ENCODE peak calls at places on chromosomes 11 and 22, in six cellular contexts. One of them, this sample, is unnamed.

GRCh38 chr11:19561011-19561410 is 151.6 kb upstream of the NAV2 start:
- DNase-seq in gastrocnemius medialis: no peak
- DNase-seq in cardiac fibroblast: peak
- DNase-seq in stimulated activated CD4-positive, alpha-beta T cell treated with anti-CD3 and anti-CD28 coated beads, Interleukin-12 subunit alpha, Interleukin-12 subunit beta, amount 100 ng/mL, for 4 hours: no peak
- DNase-seq in right lobe of liver: no peak
- DNase-seq in NCI-H1105 treated with DMSO at 0.1 percent for 48 hours: no peak
- DNase-seq in this sample: no peak

GRCh38 chr11:117180661-117181585 is 2.4 kb downstream of the SIDT2 start:
- DNase-seq in right lobe of liver: peak
- DNase-seq in cardiac fibroblast: peak
- DNase-seq in gastrocnemius medialis: peak
- DNase-seq in stimulated activated CD4-positive, alpha-beta T cell treated with anti-CD3 and anti-CD28 coated beads, Interleukin-12 subunit alpha, Interleukin-12 subunit beta, amount 100 ng/mL, for 4 hours: peak
- DNase-seq in NCI-H1105 treated with DMSO at 0.1 percent for 48 hours: no peak
- DNase-seq in this sample: peak

GRCh38 chr22:45497268-45497667 is 5.4 kb upstream of the FBLN1 start:
- DNase-seq in right lobe of liver: no peak
- DNase-seq in cardiac fibroblast: peak
- DNase-seq in NCI-H1105 treated with DMSO at 0.1 percent for 48 hours: no peak
- DNase-seq in stimulated activated CD4-positive, alpha-beta T cell treated with anti-CD3 and anti-CD28 coated beads, Interleukin-12 subunit alpha, Interleukin-12 subunit beta, amount 100 ng/mL, for 4 hours: no peak
- DNase-seq in gastrocnemius medialis: no peak
- DNase-seq in this sample: no peak

GRCh38 chr22:43381693-43382092 is 30.1 kb upstream of the MPPED1 start:
- DNase-seq in NCI-H1105 treated with DMSO at 0.1 percent for 48 hours: no peak
- DNase-seq in cardiac fibroblast: no peak
- DNase-seq in gastrocnemius medialis: no peak
- DNase-seq in right lobe of liver: no peak
- DNase-seq in stimulated activated CD4-positive, alpha-beta T cell treated with anti-CD3 and anti-CD28 coated beads, Interleukin-12 subunit alpha, Interleukin-12 subunit beta, amount 100 ng/mL, for 4 hours: no peak
- DNase-seq in this sample: no peak

GRCh38 chr11:59556115-59556882 is 45.0 kb downstream of the OR4D9 start:
- DNase-seq in gastrocnemius medialis: peak
- DNase-seq in cardiac fibroblast: peak
- DNase-seq in NCI-H1105 treated with DMSO at 0.1 percent for 48 hours: peak
- DNase-seq in right lobe of liver: no peak
- DNase-seq in stimulated activated CD4-positive, alpha-beta T cell treated with anti-CD3 and anti-CD28 coated beads, Interleukin-12 subunit alpha, Interleukin-12 subunit beta, amount 100 ng/mL, for 4 hours: peak
- DNase-seq in this sample: no peak

GRCh38 chr11:67486481-67487195 is 3.8 kb downstream of the AIP start:
- DNase-seq in gastrocnemius medialis: no peak
- DNase-seq in cardiac fibroblast: no peak
- DNase-seq in NCI-H1105 treated with DMSO at 0.1 percent for 48 hours: no peak
- DNase-seq in right lobe of liver: no peak
- DNase-seq in stimulated activated CD4-positive, alpha-beta T cell treated with anti-CD3 and anti-CD28 coated beads, Interleukin-12 subunit alpha, Interleukin-12 subunit beta, amount 100 ng/mL, for 4 hours: no peak
- DNase-seq in this sample: no peak

GRCh38 chr11:88292156-88292844 is 45.2 kb downstream of the CTSC start:
- DNase-seq in NCI-H1105 treated with DMSO at 0.1 percent for 48 hours: peak
- DNase-seq in right lobe of liver: peak
- DNase-seq in stimulated activated CD4-positive, alpha-beta T cell treated with anti-CD3 and anti-CD28 coated beads, Interleukin-12 subunit alpha, Interleukin-12 subunit beta, amount 100 ng/mL, for 4 hours: no peak
- DNase-seq in cardiac fibroblast: peak
- DNase-seq in gastrocnemius medialis: no peak
- DNase-seq in this sample: no peak

GRCh38 chr11:46392421-46393230 is 1.1 kb upstream of the CHRM4 start:
- DNase-seq in stimulated activated CD4-positive, alpha-beta T cell treated with anti-CD3 and anti-CD28 coated beads, Interleukin-12 subunit alpha, Interleukin-12 subunit beta, amount 100 ng/mL, for 4 hours: peak
- DNase-seq in gastrocnemius medialis: peak
- DNase-seq in NCI-H1105 treated with DMSO at 0.1 percent for 48 hours: peak
- DNase-seq in right lobe of liver: peak
- DNase-seq in cardiac fibroblast: peak
- DNase-seq in this sample: peak

GRCh38 chr11:3920148-3920852 is 64.8 kb downstream of the STIM1 start:
- DNase-seq in right lobe of liver: no peak
- DNase-seq in stimulated activated CD4-positive, alpha-beta T cell treated with anti-CD3 and anti-CD28 coated beads, Interleukin-12 subunit alpha, Interleukin-12 subunit beta, amount 100 ng/mL, for 4 hours: peak
- DNase-seq in gastrocnemius medialis: peak
- DNase-seq in NCI-H1105 treated with DMSO at 0.1 percent for 48 hours: no peak
- DNase-seq in cardiac fibroblast: peak
- DNase-seq in this sample: peak